ENCODE peak calls at places on chromosomes 13 and 19, in eight cellular contexts. U, S, H, I, A, B, Y and T are unnamed samples.

GRCh38 chr19:24033962-24034342 is 53.0 kb upstream of the ZNF254 start:
- DNase-seq in A (peak; percentile 41), Y (no peak), B (no peak), H (no peak), I (peak; percentile 77), U (no peak), S (peak; percentile 56), T (peak; percentile 77)

GRCh38 chr13:113172419-113172926 is 14.0 kb downstream of the PROZ start:
- DNase-seq in I (no peak), H (no peak), S (no peak), U (no peak), A (no peak), Y (no peak), B (no peak), T (no peak)

GRCh38 chr13:110306960-110307696 is at the start of the genes COL4A1 and COL4A2:
- DNase-seq in H (no peak), I (peak; percentile 66), S (peak; percentile 49), U (no peak), Y (no peak), B (no peak), A (no peak), T (no peak)

GRCh38 chr13:103273825-103274224 is 207.6 kb upstream of the SLC10A2 start:
- DNase-seq in Y (no peak), S (no peak), A (no peak), H (no peak), I (no peak), B (no peak), U (no peak), T (no peak)

GRCh38 chr19:18373892-18374629 is 11.9 kb upstream of the GDF15 start:
- DNase-seq in B (peak; percentile 86), S (peak; percentile 94), U (peak; percentile 94), Y (peak; percentile 91), A (peak; percentile 95), H (peak; percentile 96), I (peak; percentile 97), T (peak; percentile 97)

GRCh38 chr19:16452321-16452720 is 19.4 kb downstream of the EPS15L1 start:
- DNase-seq in I (no peak), H (no peak), A (no peak), Y (no peak), U (no peak), S (no peak), B (no peak), T (no peak)

GRCh38 chr13:27679396-27679795 is 57.7 kb downstream of the POLR1D start:
- DNase-seq in A (peak; percentile 16), I (no peak), Y (no peak), B (no peak), S (no peak), U (no peak), H (no peak), T (no peak)

GRCh38 chr19:2167896-2168618 is 4.3 kb downstream of the DOT1L start:
- DNase-seq in U (no peak), B (no peak), Y (peak; percentile 87), H (no peak), A (peak; percentile 24), I (peak; percentile 60), S (peak; percentile 50), T (peak; percentile 94)

GRCh38 chr19:15631817-15632216 is 8.9 kb upstream of the CYP4F3 start:
- DNase-seq in A (peak; percentile 27), I (no peak), S (no peak), Y (peak; percentile 3), B (no peak), H (peak; percentile 87), U (no peak), T (peak; percentile 64)

GRCh38 chr19:46180701-46181385 is 32.8 kb downstream of the IGFL2 start:
- DNase-seq in S (peak; percentile 74), U (peak; percentile 15), H (no peak), I (peak; percentile 20), A (no peak), B (no peak), Y (no peak), T (no peak)

GRCh38 chr13:95956589-95957148 is 96.5 kb downstream of the UGGT2 start:
- DNase-seq in A (no peak), S (no peak), H (no peak), I (no peak), Y (peak; percentile 21), U (no peak), B (no peak), T (no peak)

GRCh38 chr13:42747399-42747873 is 33.9 kb upstream of the FAM216B start:
- DNase-seq in A (no peak), H (no peak), Y (no peak), B (no peak), I (peak; percentile 61), S (peak; percentile 7), U (no peak), T (no peak)

GRCh38 chr19:30001794-30002193 is 59.8 kb downstream of the URI1 start:
- DNase-seq in I (peak; percentile 6), B (no peak), U (no peak), Y (no peak), H (no peak), S (peak; percentile 25), A (peak; percentile 3), T (peak; percentile 36)

GRCh38 chr13:39956036-39956435 is 300.6 kb downstream of the COG6 start:
- DNase-seq in H (no peak), B (no peak), S (no peak), Y (peak; percentile 73), A (no peak), I (no peak), U (no peak), T (no peak)

GRCh38 chr13:18628428-18628827 is 553.2 kb downstream of the TUBA3C start:
- DNase-seq in Y (no peak), S (no peak), I (no peak), H (no peak), A (no peak), B (no peak), U (no peak), T (no peak)

GRCh38 chr13:84654654-84655244 is 772.5 kb upstream of the SLITRK1 start:
- DNase-seq in H (no peak), S (no peak), U (no peak), Y (no peak), B (peak; percentile 63), A (no peak), I (no peak), T (no peak)

GRCh38 chr19:28847468-28847867 is 365.5 kb downstream of the UQCRFS1 start:
- DNase-seq in U (no peak), Y (no peak), A (no peak), S (peak; percentile 29), B (no peak), I (no peak), H (no peak), T (peak; percentile 41)

GRCh38 chr13:55410398-55411330 is 1730.1 kb upstream of the PRR20A start:
- DNase-seq in I (no peak), Y (no peak), A (no peak), B (no peak), S (no peak), H (no peak), U (no peak), T (no peak)

GRCh38 chr13:40813662-40814454 is 24.4 kb downstream of the SLC25A15 start:
- DNase-seq in A (peak; percentile 30), B (peak; percentile 57), Y (no peak), S (peak; percentile 3), U (no peak), H (no peak), I (peak; percentile 16), T (peak; percentile 63)

GRCh38 chr19:1785310-1785709 is 26.8 kb downstream of the ATP8B3 start:
- DNase-seq in I (no peak), Y (no peak), H (no peak), U (no peak), S (no peak), B (no peak), A (no peak), T (no peak)

GRCh38 chr13:46855166-46855565 is 41.7 kb downstream of the HTR2A start:
- DNase-seq in I (no peak), H (no peak), B (no peak), S (no peak), U (no peak), A (no peak), Y (no peak), T (peak; percentile 15)

GRCh38 chr13:28637714-28638355 is 21.1 kb upstream of the POMP start:
- DNase-seq in H (no peak), A (peak; percentile 59), B (no peak), S (no peak), I (peak; percentile 41), U (no peak), Y (peak; percentile 50), T (no peak)

GRCh38 chr13:41222259-41222852 is 28.0 kb upstream of the KBTBD7 start:
- DNase-seq in U (peak; percentile 50), A (peak; percentile 50), Y (peak; percentile 34), I (peak; percentile 72), S (peak; percentile 48), H (peak; percentile 55), B (peak; percentile 62), T (peak; percentile 66)

GRCh38 chr13:109228211-109228610 is 558.2 kb downstream of the IRS2 start:
- DNase-seq in I (no peak), B (no peak), H (no peak), S (no peak), Y (no peak), U (no peak), A (no peak), T (no peak)

GRCh38 chr13:32267836-32268439 is 47.2 kb downstream of the ZAR1L start:
- DNase-seq in Y (no peak), H (peak; percentile 8), A (no peak), U (peak; percentile 51), B (peak; percentile 90), S (no peak), I (peak; percentile 47), T (no peak)

DNA sequence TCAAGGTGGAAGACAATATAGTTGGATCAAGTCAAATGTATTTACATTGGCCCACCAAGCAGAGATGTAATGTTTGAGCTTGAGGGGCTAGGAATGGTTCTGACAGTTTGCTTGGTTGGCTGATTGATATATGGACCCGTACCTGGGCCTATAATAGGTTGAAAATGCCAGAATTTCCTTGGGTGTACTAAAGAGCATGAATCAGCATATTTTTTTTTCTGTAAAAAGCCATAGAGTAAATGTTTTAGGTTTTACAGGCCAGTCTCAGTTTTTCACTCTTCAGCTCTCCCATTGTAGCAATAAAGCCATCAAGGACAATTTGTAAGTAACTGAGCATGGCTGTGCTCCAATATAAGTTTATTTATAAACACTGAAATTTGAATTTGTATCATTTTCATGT is 26.9 kb downstream of the FXYD5 start:
- DNase-seq in U (no peak), B (no peak), I (no peak), Y (no peak), H (no peak), S (no peak), A (no peak), T (no peak)
- TF ChIP-seq POLR2A in U (no peak), B (no peak), I (no peak), Y (no peak), H (no peak), S (no peak), A (no peak), T (no peak)

GRCh38 chr13:66305960-66306617 is 924.0 kb downstream of the PCDH9 start:
- DNase-seq in A (no peak), I (no peak), H (no peak), S (no peak), Y (no peak), U (no peak), B (no peak), T (no peak)
- TF ChIP-seq MAX in A (no peak), I (no peak), H (no peak), S (no peak), Y (no peak), U (no peak), B (no peak), T (no peak)

GRCh38 chr19:7494416-7495098 is 5.7 kb upstream of the PEX11G start:
- DNase-seq in S (no peak), U (no peak), H (peak; percentile 40), B (no peak), I (no peak), Y (no peak), A (peak; percentile 80), T (no peak)
- TF ChIP-seq POLR2A in S (no peak), U (no peak), H (no peak), B (no peak), I (no peak), Y (no peak), A (no peak), T (no peak)

GRCh38 chr13:45413826-45414312 is 4.3 kb downstream of the SLC25A30 start:
- DNase-seq in S (no peak), H (no peak), U (no peak), I (peak; percentile 59), B (no peak), Y (no peak), A (no peak), T (no peak)
- TF ChIP-seq MAX in S (no peak), H (no peak), U (no peak), I (no peak), B (no peak), Y (no peak), A (no peak), T (no peak)